ENCODE peak calls at places on chromosomes 5 and 9, in five cellular contexts. B, A, V, E and M are unnamed samples.

GRCh38 chr5:13783731-13784130 is 160.8 kb downstream of the DNAH5 start:
- DNase-seq in B (no peak), A (no peak), V (no peak), E (no peak), M (no peak)

GRCh38 chr9:98168952-98169488 is 23.4 kb downstream of the CORO2A start:
- DNase-seq in B (peak), A (no peak), V (no peak), E (no peak), M (peak)

GRCh38 chr5:77418601-77419591 is 73.2 kb downstream of the WDR41 start:
- DNase-seq in B (no peak), A (no peak), V (no peak), E (no peak), M (no peak)

GRCh38 chr5:80152778-80153177 is 103.1 kb downstream of the SERINC5 start:
- DNase-seq in B (no peak), A (no peak), V (no peak), E (no peak), M (no peak)

GRCh38 chr5:78569441-78569840 is 79.1 kb downstream of the LHFPL2 start:
- DNase-seq in B (no peak), A (peak), V (peak), E (peak), M (no peak)

GRCh38 chr9:128159073-128159783 is 837 bp upstream of the BBLN start:
- DNase-seq in B (peak), A (no peak), V (no peak), E (no peak), M (no peak)

GRCh38 chr5:32059779-32060178 is 114.3 kb downstream of the GOLPH3 start:
- DNase-seq in B (no peak), A (no peak), V (no peak), E (peak), M (no peak)

GRCh38 chr5:174192103-174192655 is 146.7 kb downstream of the NSG2 start:
- DNase-seq in B (no peak), A (no peak), V (no peak), E (no peak), M (no peak)

GRCh38 chr5:132867046-132867451 is 607 bp downstream of the UQCRQ start:
- DNase-seq in B (no peak), A (no peak), V (no peak), E (no peak), M (no peak)

GRCh38 chr9:105535920-105536668 is 21.8 kb upstream of the FKTN start:
- DNase-seq in B (no peak), A (no peak), V (no peak), E (no peak), M (no peak)

GRCh38 chr5:60514152-60514551 is 185.8 kb downstream of the DEPDC1B start:
- DNase-seq in B (no peak), A (no peak), V (no peak), E (no peak), M (no peak)

GRCh38 chr9:120676767-120677402 is 37.4 kb downstream of the MEGF9 start:
- DNase-seq in B (no peak), A (no peak), V (no peak), E (no peak), M (no peak)

GRCh38 chr5:3301316-3301715 is 294.3 kb upstream of the IRX1 start:
- DNase-seq in B (no peak), A (no peak), V (peak), E (no peak), M (no peak)

GRCh38 chr5:132065351-132065937 is 5.0 kb downstream of the IL3 start:
- DNase-seq in B (peak), A (peak), V (peak), E (peak), M (peak)

GRCh38 chr5:159735749-159736660 is 180.3 kb upstream of the ADRA1B start:
- DNase-seq in B (no peak), A (no peak), V (no peak), E (no peak), M (no peak)

GRCh38 chr9:91395553-91396470 is 27.8 kb downstream of the NFIL3 start:
- DNase-seq in B (no peak), A (no peak), V (no peak), E (peak), M (no peak)

GRCh38 chr5:113231653-113232000 is 203.2 kb downstream of the TSSK1B start:
- DNase-seq in B (no peak), A (no peak), V (no peak), E (no peak), M (no peak)

GRCh38 chr9:621199-621860 is 220.2 kb upstream of the DMRT1 start:
- DNase-seq in B (no peak), A (no peak), V (no peak), E (no peak), M (no peak)

GRCh38 chr5:125559296-125559695 is 812.9 kb upstream of the ZNF608 start:
- DNase-seq in B (no peak), A (no peak), V (no peak), E (peak), M (no peak)

GRCh38 chr5:160651682-160652645 is 200.0 kb downstream of the ATP10B start:
- DNase-seq in B (no peak), A (no peak), V (peak), E (no peak), M (no peak)

GRCh38 chr5:55226027-55226933 is 835 bp downstream of the MCIDAS start:
- DNase-seq in B (no peak), A (peak), V (peak), E (peak), M (peak)

GRCh38 chr9:109588415-109588814 is 90.3 kb upstream of the PTPN3 start:
- DNase-seq in B (no peak), A (no peak), V (no peak), E (no peak), M (no peak)

GRCh38 chr5:40681351-40682311 is 1.9 kb downstream of the PTGER4 start:
- DNase-seq in B (peak), A (no peak), V (no peak), E (no peak), M (no peak)

GRCh38 chr5:85647349-85648127 is 970.2 kb upstream of the COX7C start:
- DNase-seq in B (no peak), A (no peak), V (no peak), E (no peak), M (no peak)

GRCh38 chr5:151675225-151675955 is 11.3 kb downstream of the SPARC start:
- DNase-seq in B (no peak), A (no peak), V (no peak), E (no peak), M (no peak)

GRCh38 chr9:98575379-98576346 is 133.1 kb downstream of the GABBR2 start:
- DNase-seq in B (no peak), A (no peak), V (no peak), E (peak), M (no peak)